ENCODE peak calls at places on chromosomes 5 and 9, in four cellular contexts. E is stimulated activated CD4-positive, alpha-beta T cell treated with anti-CD3 and anti-CD28 coated beads, Interleukin-15, amount 100 ng/mL, for 1 hour; K is stimulated activated naive CD8-positive, alpha-beta T cell treated with anti-CD3 and anti-CD28 coated beads, Interleukin-15, Interleukin-2, amounts not matched to agents 100 U/mL and 50 U/mL, for 24 hours; G is nucleus accumbens. V is an unnamed sample.

GRCh38 chr5:180286-180918 is 10.9 kb upstream of the LRRC14B start:
- DNase-seq in K (no peak), E (no peak), G (no peak), V (no peak)

GRCh38 chr9:110252509-110253139 is 3.7 kb downstream of the TXN start:
- DNase-seq in G (no peak), E (no peak), K (no peak), V (no peak)

GRCh38 chr9:92658176-92658575 is 11.8 kb downstream of the IPPK start:
- DNase-seq in E (no peak), G (no peak), K (no peak), V (no peak)

GRCh38 chr5:145245354-145245753 is 589.8 kb downstream of the PRELID2 start:
- DNase-seq in E (no peak), K (no peak), G (no peak), V (no peak)

GRCh38 chr5:71809446-71809845 is 90.4 kb downstream of the CARTPT start:
- DNase-seq in K (no peak), G (no peak), E (no peak), V (no peak)

GRCh38 chr5:140341591-140341990 is 4.8 kb downstream of the HBEGF start:
- DNase-seq in G (peak), E (no peak), K (no peak), V (no peak)

GRCh38 chr5:122532035-122532434 is 220.0 kb downstream of the SNCAIP start:
- DNase-seq in K (no peak), E (no peak), G (no peak), V (no peak)

GRCh38 chr5:130243641-130244040 is 339.4 kb downstream of the CHSY3 start:
- DNase-seq in G (no peak), E (no peak), K (no peak), V (no peak)

GRCh38 chr5:16726538-16726946 is 109.7 kb upstream of the RETREG1 start:
- DNase-seq in G (no peak), E (no peak), K (no peak), V (no peak)

GRCh38 chr9:131276891-131277672 is 772 bp upstream of the FAM78A start:
- DNase-seq in E (no peak), K (peak), G (no peak), V (no peak)

GRCh38 chr9:109203761-109204360 is 36.8 kb upstream of the FRRS1L start:
- DNase-seq in E (no peak), G (no peak), K (no peak), V (no peak)

GRCh38 chr9:18499987-18500386 is 26.0 kb downstream of the ADAMTSL1 start:
- DNase-seq in K (no peak), G (no peak), E (no peak), V (no peak)

GRCh38 chr5:128263357-128263756 is 179.8 kb downstream of the SLC12A2 start:
- DNase-seq in G (no peak), E (no peak), K (no peak), V (no peak)